ENCODE peak calls at places on chromosomes 11 and 22, in seven cellular contexts. H is transverse colon; V is sciatic nerve; J is activated CD4-positive, alpha-beta T cell treated with anti-CD3 and anti-CD28 coated beads for 24 hours; M is effector memory CD4-positive, alpha-beta T cell; L is activated T-cell treated with anti-CD3 and anti-CD28 coated beads, Interleukin-2, amount 50 U/mL, for 1 hour; Z is HT1080. B is an unnamed sample.

GRCh38 chr22:35230839-35231584 is 26.3 kb upstream of the HMGXB4 start:
- DNase-seq in H (peak), V (no peak), J (no peak), M (no peak), L (no peak), Z (peak), B (peak)

GRCh38 chr11:84909740-84910139 is 717.4 kb downstream of the DLG2 start:
- DNase-seq in H (no peak), V (no peak), J (no peak), M (no peak), L (no peak), Z (no peak), B (no peak)

GRCh38 chr11:83858694-83859093 is 572.5 kb upstream of the CCDC90B start:
- DNase-seq in H (no peak), V (no peak), J (no peak), M (no peak), L (no peak), Z (no peak), B (no peak)

GRCh38 chr22:30074147-30074546 is 6.1 kb upstream of the HORMAD2 start:
- DNase-seq in H (no peak), V (no peak), J (no peak), M (no peak), L (no peak), Z (no peak), B (no peak)

GRCh38 chr11:35981581-35981980 is 37.7 kb downstream of the LDLRAD3 start:
- DNase-seq in H (no peak), V (no peak), J (no peak), M (no peak), L (no peak), Z (no peak), B (no peak)

GRCh38 chr11:12019867-12020416 is 11.5 kb upstream of the DKK3 start:
- DNase-seq in H (no peak), V (no peak), J (no peak), M (no peak), L (no peak), Z (no peak), B (no peak)

GRCh38 chr22:39546889-39547586 is 14.5 kb upstream of the RPS19BP1 start:
- DNase-seq in H (no peak), V (no peak), J (no peak), M (no peak), L (no peak), Z (no peak), B (no peak)

GRCh38 chr11:116931206-116931953 is 94.0 kb upstream of the APOA1 start:
- DNase-seq in H (no peak), V (no peak), J (no peak), M (peak), L (no peak), Z (peak), B (no peak)

GRCh38 chr11:1478011-1478410 is 8.6 kb downstream of the MOB2 start:
- DNase-seq in H (no peak), V (no peak), J (no peak), M (no peak), L (no peak), Z (no peak), B (peak)

GRCh38 chr11:119034813-119035212 is 4.1 kb upstream of the SLC37A4 start:
- DNase-seq in H (no peak), V (no peak), J (no peak), M (no peak), L (no peak), Z (no peak), B (no peak)

GRCh38 chr11:116773203-116774112 is 671 bp upstream of the BUD13 start:
- DNase-seq in H (no peak), V (no peak), J (no peak), M (no peak), L (no peak), Z (peak), B (no peak)

GRCh38 chr11:58616594-58616993 is 5.9 kb upstream of the CNTF start:
- DNase-seq in H (no peak), V (no peak), J (no peak), M (no peak), L (no peak), Z (peak), B (no peak)

GRCh38 chr11:35135222-35135621 is 3.7 kb upstream of the CD44 start:
- DNase-seq in H (no peak), V (no peak), J (no peak), M (no peak), L (no peak), Z (no peak), B (no peak)

GRCh38 chr11:107438148-107438547 is 19.5 kb downstream of the CWF19L2 start:
- DNase-seq in H (no peak), V (no peak), J (no peak), M (no peak), L (no peak), Z (no peak), B (no peak)

GRCh38 chr22:37404126-37404525 is 23.2 kb downstream of the ELFN2 start:
- DNase-seq in H (no peak), V (no peak), J (no peak), M (no peak), L (no peak), Z (no peak), B (no peak)

GRCh38 chr22:24200616-24201212 is 19.4 kb downstream of the SUSD2 start:
- DNase-seq in H (no peak), V (no peak), J (no peak), M (no peak), L (no peak), Z (peak), B (no peak)

GRCh38 chr11:110092577-110093406 is at the start of gene ZC3H12C:
- DNase-seq in H (peak), V (peak), J (peak), M (no peak), L (peak), Z (peak), B (peak)

GRCh38 chr11:32630844-32631243 is 47.2 kb downstream of the EIF3M start:
- DNase-seq in H (no peak), V (no peak), J (no peak), M (no peak), L (no peak), Z (no peak), B (no peak)

GRCh38 chr11:17719028-17719939 is at the start of gene MYOD1:
- DNase-seq in H (no peak), V (no peak), J (no peak), M (no peak), L (no peak), Z (no peak), B (no peak)

B was measured in left colon.